ENCODE peak calls at places on chromosomes 1 and 21, in nine cellular contexts. One of them, this sample, is unnamed.

GRCh38 chr1:6601049-6601864 is 1.4 kb downstream of the KLHL21 start:
- DNase-seq in upper lobe of right lung: peak; percentile 79
- DNase-seq in fibroblast of lung: peak; percentile 92
- DNase-seq in lung: peak; percentile 83
- DNase-seq in Panc1: peak; percentile 90
- DNase-seq in adrenal gland: peak; percentile 94
- DNase-seq in lower lobe of right lung: peak; percentile 75
- DNase-seq in cardiac muscle cell: peak; percentile 82
- DNase-seq in IMR-90: peak; percentile 97
- DNase-seq in this sample: peak; percentile 90

GRCh38 chr1:205263580-205264190 is 35.9 kb downstream of the TMCC2 start:
- DNase-seq in upper lobe of right lung: no peak
- DNase-seq in fibroblast of lung: peak; percentile 85
- DNase-seq in lung: no peak
- DNase-seq in Panc1: no peak
- DNase-seq in adrenal gland: no peak
- DNase-seq in lower lobe of right lung: no peak
- DNase-seq in cardiac muscle cell: no peak
- DNase-seq in IMR-90: peak; percentile 51
- DNase-seq in this sample: no peak

GRCh38 chr1:92599184-92599583 is 112.5 kb upstream of the GFI1 start:
- DNase-seq in upper lobe of right lung: no peak
- DNase-seq in fibroblast of lung: peak; percentile 37
- DNase-seq in lung: no peak
- DNase-seq in Panc1: no peak
- DNase-seq in adrenal gland: no peak
- DNase-seq in lower lobe of right lung: no peak
- DNase-seq in cardiac muscle cell: peak; percentile 2
- DNase-seq in IMR-90: peak; percentile 51
- DNase-seq in this sample: no peak

GRCh38 chr1:5949074-5949760 is 43.0 kb downstream of the NPHP4 start:
- DNase-seq in upper lobe of right lung: no peak
- DNase-seq in fibroblast of lung: no peak
- DNase-seq in lung: no peak
- DNase-seq in Panc1: no peak
- DNase-seq in adrenal gland: no peak
- DNase-seq in lower lobe of right lung: no peak
- DNase-seq in cardiac muscle cell: no peak
- DNase-seq in IMR-90: no peak
- DNase-seq in this sample: peak; percentile 38

GRCh38 chr1:59669752-59670312 is 144.9 kb upstream of the HOOK1 start:
- DNase-seq in upper lobe of right lung: no peak
- DNase-seq in fibroblast of lung: peak; percentile 77
- DNase-seq in lung: no peak
- DNase-seq in Panc1: no peak
- DNase-seq in adrenal gland: peak; percentile 71
- DNase-seq in lower lobe of right lung: no peak
- DNase-seq in cardiac muscle cell: peak; percentile 26
- DNase-seq in IMR-90: peak; percentile 43
- DNase-seq in this sample: no peak

GRCh38 chr1:38608202-38608864 is 251.2 kb downstream of the RRAGC start:
- DNase-seq in upper lobe of right lung: no peak
- DNase-seq in fibroblast of lung: peak; percentile 17
- DNase-seq in lung: no peak
- DNase-seq in Panc1: no peak
- DNase-seq in adrenal gland: no peak
- DNase-seq in lower lobe of right lung: no peak
- DNase-seq in cardiac muscle cell: peak; percentile 70
- DNase-seq in IMR-90: peak; percentile 4
- DNase-seq in this sample: peak; percentile 43

GRCh38 chr1:21326861-21327344 is 36.6 kb upstream of the ECE1 start:
- DNase-seq in upper lobe of right lung: no peak
- DNase-seq in fibroblast of lung: no peak
- DNase-seq in lung: no peak
- DNase-seq in Panc1: no peak
- DNase-seq in adrenal gland: no peak
- DNase-seq in lower lobe of right lung: no peak
- DNase-seq in cardiac muscle cell: no peak
- DNase-seq in IMR-90: no peak
- DNase-seq in this sample: no peak

GRCh38 chr1:59367269-59368006 is 70.5 kb downstream of the FGGY start:
- DNase-seq in upper lobe of right lung: peak; percentile 67
- DNase-seq in fibroblast of lung: peak; percentile 96
- DNase-seq in lung: peak; percentile 36
- DNase-seq in Panc1: no peak
- DNase-seq in adrenal gland: peak; percentile 83
- DNase-seq in lower lobe of right lung: peak; percentile 65
- DNase-seq in cardiac muscle cell: no peak
- DNase-seq in IMR-90: peak; percentile 94
- DNase-seq in this sample: no peak

GRCh38 chr1:93638307-93638847 is 43.3 kb downstream of the BCAR3 start:
- DNase-seq in upper lobe of right lung: no peak
- DNase-seq in fibroblast of lung: peak; percentile 65
- DNase-seq in lung: no peak
- DNase-seq in Panc1: no peak
- DNase-seq in adrenal gland: no peak
- DNase-seq in lower lobe of right lung: no peak
- DNase-seq in cardiac muscle cell: no peak
- DNase-seq in IMR-90: no peak
- DNase-seq in this sample: no peak

GRCh38 chr1:20440785-20441200 is 45.2 kb downstream of the CAMK2N1 start:
- DNase-seq in upper lobe of right lung: peak; percentile 53
- DNase-seq in fibroblast of lung: peak; percentile 40
- DNase-seq in lung: peak; percentile 51
- DNase-seq in Panc1: no peak
- DNase-seq in adrenal gland: peak; percentile 77
- DNase-seq in lower lobe of right lung: no peak
- DNase-seq in cardiac muscle cell: peak; percentile 18
- DNase-seq in IMR-90: peak; percentile 47
- DNase-seq in this sample: peak; percentile 45

GRCh38 chr21:31660134-31660565 is 657 bp downstream of the SOD1 start:
- DNase-seq in upper lobe of right lung: no peak
- DNase-seq in fibroblast of lung: no peak
- DNase-seq in lung: peak; percentile 34
- DNase-seq in Panc1: no peak
- DNase-seq in adrenal gland: peak; percentile 59
- DNase-seq in lower lobe of right lung: no peak
- DNase-seq in cardiac muscle cell: peak; percentile 66
- DNase-seq in IMR-90: no peak
- DNase-seq in this sample: peak; percentile 51

GRCh38 chr1:54304518-54304917 is 101.7 kb downstream of the SSBP3 start:
- DNase-seq in upper lobe of right lung: no peak
- DNase-seq in fibroblast of lung: no peak
- DNase-seq in lung: no peak
- DNase-seq in Panc1: no peak
- DNase-seq in adrenal gland: no peak
- DNase-seq in lower lobe of right lung: no peak
- DNase-seq in cardiac muscle cell: no peak
- DNase-seq in IMR-90: no peak
- DNase-seq in this sample: no peak

GRCh38 chr1:76901158-76901767 is 34.0 kb downstream of the ST6GALNAC5 start:
- DNase-seq in upper lobe of right lung: no peak
- DNase-seq in fibroblast of lung: peak; percentile 51
- DNase-seq in lung: no peak
- DNase-seq in Panc1: peak; percentile 36
- DNase-seq in adrenal gland: peak; percentile 48
- DNase-seq in lower lobe of right lung: no peak
- DNase-seq in cardiac muscle cell: peak; percentile 74
- DNase-seq in IMR-90: peak; percentile 58
- DNase-seq in this sample: peak; percentile 47

GRCh38 chr1:223227486-223228196 is 84.6 kb upstream of the TLR5 start:
- DNase-seq in upper lobe of right lung: no peak
- DNase-seq in fibroblast of lung: no peak
- DNase-seq in lung: no peak
- DNase-seq in Panc1: no peak
- DNase-seq in adrenal gland: no peak
- DNase-seq in lower lobe of right lung: no peak
- DNase-seq in cardiac muscle cell: no peak
- DNase-seq in IMR-90: peak; percentile 18
- DNase-seq in this sample: no peak

GRCh38 chr1:68322837-68323687 is 90.7 kb upstream of the WLS start:
- DNase-seq in upper lobe of right lung: no peak
- DNase-seq in fibroblast of lung: peak; percentile 91
- DNase-seq in lung: no peak
- DNase-seq in Panc1: no peak
- DNase-seq in adrenal gland: peak; percentile 53
- DNase-seq in lower lobe of right lung: no peak
- DNase-seq in cardiac muscle cell: peak; percentile 28
- DNase-seq in IMR-90: peak; percentile 47
- DNase-seq in this sample: peak; percentile 82

GRCh38 chr1:161163793-161164192 is 2.4 kb upstream of the PPOX start:
- DNase-seq in upper lobe of right lung: peak; percentile 48
- DNase-seq in fibroblast of lung: no peak
- DNase-seq in lung: no peak
- DNase-seq in Panc1: no peak
- DNase-seq in adrenal gland: no peak
- DNase-seq in lower lobe of right lung: no peak
- DNase-seq in cardiac muscle cell: no peak
- DNase-seq in IMR-90: no peak
- DNase-seq in this sample: no peak
- H3K4me1 ChIP-seq in upper lobe of right lung: peaks cover 29% of the 10 kb centered on the region
- H3K4me1 ChIP-seq in fibroblast of lung: peaks cover 18% of the 10 kb centered on the region
- H3K4me1 ChIP-seq in lung: no peaks in the 10 kb centered on the region
- H3K4me1 ChIP-seq in Panc1: peaks cover 22% of the 10 kb centered on the region
- H3K4me1 ChIP-seq in adrenal gland: peaks cover 17% of the 10 kb centered on the region
- H3K4me1 ChIP-seq in lower lobe of right lung: peaks cover 50% of the 10 kb centered on the region
- H3K4me1 ChIP-seq in cardiac muscle cell: peaks cover 3% of the 10 kb centered on the region
- H3K4me1 ChIP-seq in IMR-90: peaks cover 8% of the 10 kb centered on the region
- H3K4me1 ChIP-seq in this sample: peaks cover 28% of the 10 kb centered on the region

GRCh38 chr1:42689912-42690311 is 7.7 kb downstream of the YBX1 start:
- DNase-seq in upper lobe of right lung: no peak
- DNase-seq in fibroblast of lung: no peak
- DNase-seq in lung: no peak
- DNase-seq in Panc1: no peak
- DNase-seq in adrenal gland: no peak
- DNase-seq in lower lobe of right lung: no peak
- DNase-seq in cardiac muscle cell: no peak
- DNase-seq in IMR-90: no peak
- DNase-seq in this sample: no peak
- H3K36me3 ChIP-seq in upper lobe of right lung: peaks cover 5% of the 10 kb centered on the region
- H3K36me3 ChIP-seq in fibroblast of lung: no peaks in the 10 kb centered on the region
- H3K36me3 ChIP-seq in lung: no peaks in the 10 kb centered on the region
- H3K36me3 ChIP-seq in Panc1: peaks cover 51% of the 10 kb centered on the region
- H3K36me3 ChIP-seq in adrenal gland: no peaks in the 10 kb centered on the region
- H3K36me3 ChIP-seq in lower lobe of right lung: peaks cover 19% of the 10 kb centered on the region
- H3K36me3 ChIP-seq in cardiac muscle cell: peaks cover 14% of the 10 kb centered on the region
- H3K36me3 ChIP-seq in IMR-90: peaks cover 8% of the 10 kb centered on the region
- H3K36me3 ChIP-seq in this sample: peaks cover 88% of the 10 kb centered on the region

GRCh38 chr1:41641941-41642527 is 157.6 kb upstream of the EDN2 start:
- DNase-seq in upper lobe of right lung: peak; percentile 30
- DNase-seq in fibroblast of lung: no peak
- DNase-seq in lung: no peak
- DNase-seq in Panc1: no peak
- DNase-seq in adrenal gland: no peak
- DNase-seq in lower lobe of right lung: no peak
- DNase-seq in cardiac muscle cell: no peak
- DNase-seq in IMR-90: no peak
- DNase-seq in this sample: no peak
- H3K4me1 ChIP-seq in upper lobe of right lung: peaks cover 6% of the 10 kb centered on the region
- H3K4me1 ChIP-seq in fibroblast of lung: no peaks in the 10 kb centered on the region
- H3K4me1 ChIP-seq in lung: no peaks in the 10 kb centered on the region
- H3K4me1 ChIP-seq in Panc1: no peaks in the 10 kb centered on the region
- H3K4me1 ChIP-seq in adrenal gland: no peaks in the 10 kb centered on the region
- H3K4me1 ChIP-seq in lower lobe of right lung: no peaks in the 10 kb centered on the region
- H3K4me1 ChIP-seq in cardiac muscle cell: no peaks in the 10 kb centered on the region
- H3K4me1 ChIP-seq in IMR-90: peaks cover 11% of the 10 kb centered on the region
- H3K4me1 ChIP-seq in this sample: peaks cover 14% of the 10 kb centered on the region

GRCh38 chr1:2629627-2630497 is 3.0 kb downstream of the MMEL1 start:
- DNase-seq in upper lobe of right lung: peak; percentile 59
- DNase-seq in fibroblast of lung: no peak
- DNase-seq in lung: no peak
- DNase-seq in Panc1: no peak
- DNase-seq in adrenal gland: no peak
- DNase-seq in lower lobe of right lung: no peak
- DNase-seq in cardiac muscle cell: no peak
- DNase-seq in IMR-90: no peak
- DNase-seq in this sample: no peak

GRCh38 chr1:2628191-2628932 is 4.5 kb downstream of the MMEL1 start:
- DNase-seq in upper lobe of right lung: peak; percentile 62
- DNase-seq in fibroblast of lung: no peak
- DNase-seq in lung: no peak
- DNase-seq in Panc1: no peak
- DNase-seq in adrenal gland: no peak
- DNase-seq in lower lobe of right lung: peak; percentile 39
- DNase-seq in cardiac muscle cell: no peak
- DNase-seq in IMR-90: no peak
- DNase-seq in this sample: no peak

GRCh38 chr1:2625311-2625710 is 7.5 kb downstream of the MMEL1 start:
- DNase-seq in upper lobe of right lung: peak; percentile 35
- DNase-seq in fibroblast of lung: no peak
- DNase-seq in lung: no peak
- DNase-seq in Panc1: no peak
- DNase-seq in adrenal gland: no peak
- DNase-seq in lower lobe of right lung: no peak
- DNase-seq in cardiac muscle cell: no peak
- DNase-seq in IMR-90: no peak
- DNase-seq in this sample: no peak

GRCh38 chr1:2628933-2629626 is 3.7 kb downstream of the MMEL1 start:
- DNase-seq in upper lobe of right lung: peak; percentile 63
- DNase-seq in fibroblast of lung: no peak
- DNase-seq in lung: no peak
- DNase-seq in Panc1: no peak
- DNase-seq in adrenal gland: no peak
- DNase-seq in lower lobe of right lung: peak; percentile 33
- DNase-seq in cardiac muscle cell: no peak
- DNase-seq in IMR-90: no peak
- DNase-seq in this sample: no peak

DNA sequence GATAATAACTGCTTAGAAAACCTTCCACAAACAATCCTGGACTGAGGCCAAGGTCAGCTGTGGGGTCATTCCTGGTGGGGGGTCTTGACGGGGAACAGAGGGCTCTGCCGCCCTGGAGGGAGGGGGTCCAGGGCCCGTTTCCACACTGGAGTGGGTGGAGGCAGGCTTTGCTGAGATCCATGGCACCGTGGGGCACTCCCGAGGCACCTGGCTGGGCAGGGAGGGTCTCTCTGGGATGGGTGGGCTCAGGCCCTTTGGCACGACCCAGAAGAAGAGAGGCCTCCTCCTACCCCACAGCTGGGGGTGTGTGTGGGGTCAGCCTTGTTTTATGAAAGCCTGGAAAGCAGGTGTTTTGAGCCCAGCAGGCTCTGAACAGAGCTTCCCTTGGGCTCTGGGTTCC is 5.1 kb downstream of the MMEL1 start:
- DNase-seq in upper lobe of right lung: peak; percentile 51
- DNase-seq in fibroblast of lung: no peak
- DNase-seq in lung: no peak
- DNase-seq in Panc1: no peak
- DNase-seq in adrenal gland: no peak
- DNase-seq in lower lobe of right lung: peak; percentile 32
- DNase-seq in cardiac muscle cell: no peak
- DNase-seq in IMR-90: no peak
- DNase-seq in this sample: no peak
- H3K36me3 ChIP-seq in upper lobe of right lung: no peaks in the 10 kb centered on the region
- H3K36me3 ChIP-seq in fibroblast of lung: no peaks in the 10 kb centered on the region
- H3K36me3 ChIP-seq in lung: no peaks in the 10 kb centered on the region
- H3K36me3 ChIP-seq in Panc1: no peaks in the 10 kb centered on the region
- H3K36me3 ChIP-seq in adrenal gland: no peaks in the 10 kb centered on the region
- H3K36me3 ChIP-seq in lower lobe of right lung: no peaks in the 10 kb centered on the region
- H3K36me3 ChIP-seq in cardiac muscle cell: no peaks in the 10 kb centered on the region
- H3K36me3 ChIP-seq in IMR-90: no peaks in the 10 kb centered on the region
- H3K36me3 ChIP-seq in this sample: no peaks in the 10 kb centered on the region

This sample was measured in SJSA1.